ENCODE peak calls at places on chromosome 19, in six cellular contexts. B is ovary, C is IMR-90, S is A549, Y is K562, V is upper lobe of left lung. W is an unnamed sample.

GRCh38 chr19:35388277-35389054 is 17.6 kb downstream of the GPR42 start:
- DNase-seq in B (no peak), C (no peak), S (no peak), Y (no peak), V (no peak), W (no peak)

GRCh38 chr19:1373534-1374249 is 10.0 kb upstream of the NDUFS7 start:
- DNase-seq in B (peak; percentile 92), C (peak; percentile 66), S (no peak), Y (no peak), V (peak; percentile 82), W (no peak)

GRCh38 chr19:40600086-40600917 is 867 bp upstream of the LTBP4 start:
- DNase-seq in B (peak; percentile 52), C (no peak), S (no peak), Y (no peak), V (peak; percentile 87), W (no peak)

GRCh38 chr19:3183721-3184641 is 1.7 kb upstream of the NCLN start:
- DNase-seq in B (no peak), C (no peak), S (no peak), Y (peak; percentile 74), V (no peak), W (no peak)

GRCh38 chr19:29285878-29286277 is 72.9 kb upstream of the UQCRFS1 start:
- DNase-seq in B (no peak), C (no peak), S (no peak), Y (peak; percentile 35), V (no peak), W (no peak)

GRCh38 chr19:48381178-48381950 is 10.0 kb downstream of the KDELR1 start:
- DNase-seq in B (no peak), C (no peak), S (no peak), Y (no peak), V (no peak), W (no peak)

GRCh38 chr19:35757231-35757748 is 461 bp upstream of the HSPB6 start:
- DNase-seq in B (peak; percentile 99), C (peak; percentile 96), S (peak; percentile 63), Y (peak; percentile 48), V (peak; percentile 92), W (peak; percentile 92)

GRCh38 chr19:42088471-42089190 is 12.7 kb downstream of the ZNF574 start:
- DNase-seq in B (no peak), C (peak; percentile 81), S (no peak), Y (no peak), V (peak; percentile 65), W (peak; percentile 78)

GRCh38 chr19:29663861-29664752 is 1.2 kb upstream of the PLEKHF1 start:
- DNase-seq in B (no peak), C (peak; percentile 33), S (no peak), Y (peak; percentile 10), V (no peak), W (no peak)

GRCh38 chr19:43439183-43440063 is 24.7 kb downstream of the TEX101 start:
- DNase-seq in B (no peak), C (no peak), S (peak; percentile 72), Y (no peak), V (no peak), W (peak; percentile 53)

GRCh38 chr19:38640368-38640767 is 7.1 kb upstream of the ACTN4 start:
- DNase-seq in B (no peak), C (peak; percentile 56), S (no peak), Y (no peak), V (no peak), W (no peak)

GRCh38 chr19:58516964-58517833 is 2.4 kb downstream of the ZBTB45 start:
- DNase-seq in B (no peak), C (no peak), S (no peak), Y (no peak), V (peak; percentile 87), W (no peak)

GRCh38 chr19:58518261-58519086 is 1.1 kb downstream of the ZBTB45 start:
- DNase-seq in B (no peak), C (no peak), S (no peak), Y (no peak), V (no peak), W (no peak)

GRCh38 chr19:58519087-58519354 is 589 bp downstream of the ZBTB45 start:
- DNase-seq in B (peak; percentile 59), C (peak; percentile 74), S (peak; percentile 91), Y (peak; percentile 81), V (no peak), W (peak; percentile 92)

GRCh38 chr19:58520257-58520599 is 618 bp upstream of the ZBTB45 start:
- DNase-seq in B (no peak), C (no peak), S (no peak), Y (no peak), V (no peak), W (no peak)

DNA sequence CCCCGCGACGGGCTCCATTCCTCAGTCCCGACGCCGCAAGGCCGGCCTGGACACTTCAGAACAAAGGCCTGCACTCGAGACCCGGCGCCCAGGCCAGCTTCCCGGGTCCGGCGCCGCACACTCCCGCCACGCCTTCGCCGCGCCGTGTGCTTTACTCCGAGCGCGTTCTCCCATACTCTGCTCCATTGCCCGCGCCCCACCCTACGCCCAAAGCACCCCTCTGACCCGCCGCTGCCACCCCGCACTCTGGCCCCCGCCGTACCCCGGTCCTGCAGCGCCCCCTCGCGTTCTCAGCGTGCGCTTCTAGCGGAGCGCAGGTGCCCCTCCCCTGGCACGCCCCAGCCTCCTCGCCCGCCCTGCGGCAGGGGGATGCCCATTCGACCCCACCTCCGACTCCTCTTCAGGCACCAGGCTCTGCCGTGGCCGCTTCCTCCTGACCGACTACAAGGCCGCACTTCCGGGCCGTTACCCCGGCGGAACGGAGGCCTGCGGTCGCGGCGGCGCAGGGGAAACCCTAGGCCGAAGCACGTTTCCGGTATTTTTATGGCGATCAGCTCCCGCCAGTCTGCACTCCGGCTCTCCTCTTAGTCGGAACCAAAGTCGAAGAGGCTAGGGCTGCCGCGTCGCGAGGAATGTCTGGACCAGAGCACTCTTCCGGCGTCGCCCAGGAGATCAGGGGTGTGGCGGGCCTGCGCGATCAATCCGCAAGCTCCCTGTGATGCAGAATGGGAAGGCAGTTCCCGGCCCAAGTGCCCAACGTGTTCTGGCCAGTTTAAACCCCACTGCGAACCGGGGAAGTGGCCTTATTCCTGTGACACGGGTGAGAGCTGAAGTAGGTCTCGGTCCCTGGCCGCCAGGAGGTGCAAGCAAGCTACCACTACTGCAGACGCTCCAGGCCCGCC is at the start of gene ZBTB45:
- DNase-seq in B (peak; percentile 90), C (peak; percentile 96), S (peak; percentile 90), Y (peak; percentile 86), V (peak; percentile 96), W (peak; percentile 96)
- TF ChIP-seq POLR2A in B (peak; percentile 75), C (peak; percentile 66), S (peak; percentile 84), Y (peak; percentile 83), V (peak; percentile 51), W (peak; percentile 83)

GRCh38 chr19:10227215-10227971 is 3.7 kb downstream of the S1PR2 start:
- DNase-seq in B (no peak), C (no peak), S (no peak), Y (peak; percentile 67), V (peak; percentile 67), W (no peak)
- TF ChIP-seq POLR2A in B (no peak), C (no peak), S (no peak), Y (no peak), V (no peak), W (no peak)

GRCh38 chr19:4844348-4845179 is 13.1 kb upstream of the TICAM1 start:
- DNase-seq in B (peak; percentile 41), C (peak; percentile 25), S (no peak), Y (no peak), V (no peak), W (no peak)

GRCh38 chr19:4849019-4849418 is 17.5 kb upstream of the TICAM1 start:
- DNase-seq in B (no peak), C (no peak), S (no peak), Y (no peak), V (no peak), W (no peak)

GRCh38 chr19:4851551-4852290 is 15.7 kb downstream of the PLIN3 start:
- DNase-seq in B (peak; percentile 61), C (peak; percentile 42), S (peak; percentile 52), Y (peak; percentile 71), V (peak; percentile 82), W (peak; percentile 62)

GRCh38 chr19:4843647-4843965 is 12.1 kb upstream of the TICAM1 start:
- DNase-seq in B (no peak), C (no peak), S (no peak), Y (no peak), V (no peak), W (no peak)

GRCh38 chr19:4847190-4847973 is 15.9 kb upstream of the TICAM1 start:
- DNase-seq in B (no peak), C (no peak), S (no peak), Y (no peak), V (peak; percentile 74), W (no peak)
- TF ChIP-seq POLR2A in B (no peak), C (no peak), S (no peak), Y (no peak), V (no peak), W (no peak)

GRCh38 chr19:4388171-4389063 is 11.9 kb downstream of the SH3GL1 start:
- DNase-seq in B (no peak), C (no peak), S (no peak), Y (no peak), V (no peak), W (no peak)
- TF ChIP-seq POLR2A in B (no peak), C (no peak), S (no peak), Y (no peak), V (no peak), W (no peak)

DNA sequence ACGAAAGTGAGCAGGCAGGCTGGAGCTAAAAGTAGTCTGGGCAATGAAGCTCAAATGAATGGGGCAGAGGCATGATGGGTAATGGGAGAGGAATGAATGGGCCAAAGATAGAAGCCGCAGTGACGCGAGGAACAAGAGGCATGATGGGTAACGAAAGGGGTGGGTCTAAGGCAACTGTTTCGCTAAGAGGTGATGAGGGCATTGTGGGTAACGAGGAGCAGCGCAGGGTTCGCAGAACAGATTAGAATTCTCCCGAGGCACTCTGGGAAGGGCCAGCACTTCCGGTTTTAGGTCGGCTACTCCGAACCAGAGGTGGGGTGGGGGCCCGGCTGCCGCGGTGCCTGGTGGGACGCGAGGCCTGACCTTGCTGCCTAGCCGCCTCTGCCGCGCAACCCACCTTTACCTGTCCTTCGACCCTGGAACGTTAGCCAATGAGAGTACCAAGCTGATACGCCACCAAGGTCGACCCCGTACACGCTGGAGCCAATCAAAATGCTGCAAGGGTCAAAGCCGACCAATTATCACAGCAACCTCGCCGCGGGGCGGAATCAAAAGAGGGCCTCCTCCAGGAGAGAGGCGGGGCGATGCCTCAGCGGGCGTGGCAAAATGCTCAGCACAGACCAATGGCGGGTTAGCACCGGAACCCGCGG is 563 bp upstream of the TOMM40 start:
- DNase-seq in B (no peak), C (peak; percentile 100), S (peak; percentile 100), Y (peak; percentile 98), V (peak; percentile 100), W (peak; percentile 91)
- TF ChIP-seq POLR2A in B (peak; percentile 61), C (peak; percentile 70), S (peak; percentile 73), Y (peak; percentile 98), V (peak; percentile 53), W (peak; percentile 40)

GRCh38 chr19:19205416-19206410 is 2.5 kb upstream of the NR2C2AP start:
- DNase-seq in B (no peak), C (no peak), S (no peak), Y (no peak), V (no peak), W (no peak)

GRCh38 chr19:19201697-19202630 is 1.2 kb downstream of the NR2C2AP start:
- DNase-seq in B (no peak), C (no peak), S (no peak), Y (no peak), V (no peak), W (no peak)

GRCh38 chr19:19204181-19204580 is 967 bp upstream of the NR2C2AP start:
- DNase-seq in B (no peak), C (no peak), S (no peak), Y (no peak), V (no peak), W (no peak)

GRCh38 chr19:19202707-19203011 is 555 bp downstream of the NR2C2AP start:
- DNase-seq in B (no peak), C (no peak), S (no peak), Y (peak; percentile 41), V (no peak), W (no peak)

GRCh38 chr19:19203012-19203856 is at the start of gene NR2C2AP:
- DNase-seq in B (peak; percentile 89), C (peak; percentile 83), S (peak; percentile 92), Y (peak; percentile 98), V (peak; percentile 94), W (peak; percentile 97)
- TF ChIP-seq POLR2A in B (no peak), C (no peak), S (peak; percentile 13), Y (peak; percentile 78), V (peak; percentile 7), W (peak; percentile 23)

W was measured in H54.